ENCODE peak calls at places on chromosome 1, in five cellular contexts. E, L, R, Z and K are unnamed samples.
A peak's percentile ranks its signal among the peaks of the same experiment; 100 is the strongest.

GRCh38 chr1:85824066-85824835 is 116.0 kb upstream of the ZNHIT6 start:
- DNase-seq in E (peak; percentile 39), L (no peak), R (no peak), Z (no peak), K (no peak)

GRCh38 chr1:12135612-12136011 is 31.2 kb upstream of the TNFRSF1B start:
- DNase-seq in E (no peak), L (no peak), R (peak; percentile 22), Z (peak; percentile 58), K (no peak)

GRCh38 chr1:94795321-94795899 is 24.7 kb upstream of the SLC44A3 start:
- DNase-seq in E (no peak), L (no peak), R (no peak), Z (no peak), K (no peak)

GRCh38 chr1:233289676-233290075 is 5.8 kb downstream of the PCNX2 start:
- DNase-seq in E (peak; percentile 87), L (no peak), R (no peak), Z (no peak), K (no peak)

GRCh38 chr1:230359992-230360391 is 66.1 kb downstream of the PGBD5 start:
- DNase-seq in E (no peak), L (no peak), R (peak; percentile 27), Z (no peak), K (no peak)

GRCh38 chr1:147287133-147287865 is 44.8 kb downstream of the CHD1L start:
- DNase-seq in E (no peak), L (no peak), R (peak; percentile 35), Z (no peak), K (no peak)

GRCh38 chr1:93603581-93603980 is 78.1 kb downstream of the BCAR3 start:
- DNase-seq in E (no peak), L (no peak), R (no peak), Z (no peak), K (no peak)

GRCh38 chr1:199522338-199522737 is 505.2 kb upstream of the NR5A2 start:
- DNase-seq in E (no peak), L (no peak), R (no peak), Z (no peak), K (no peak)

GRCh38 chr1:77876884-77877283 is 11.5 kb upstream of the NEXN start:
- DNase-seq in E (no peak), L (no peak), R (peak; percentile 46), Z (no peak), K (no peak)

GRCh38 chr1:24864409-24864808 is 65.7 kb downstream of the RUNX3 start:
- DNase-seq in E (peak; percentile 40), L (no peak), R (no peak), Z (no peak), K (no peak)

GRCh38 chr1:85582687-85583354 is 2.3 kb downstream of the CCN1 start:
- DNase-seq in E (peak; percentile 36), L (peak; percentile 78), R (peak; percentile 74), Z (peak; percentile 34), K (no peak)

GRCh38 chr1:12436817-12437599 is 181.0 kb downstream of the DHRS3 start:
- DNase-seq in E (no peak), L (no peak), R (peak; percentile 53), Z (no peak), K (no peak)

GRCh38 chr1:7810395-7810794 is 26.3 kb downstream of the PER3 start:
- DNase-seq in E (no peak), L (no peak), R (peak; percentile 79), Z (no peak), K (no peak)

GRCh38 chr1:28577052-28577678 is 14.9 kb upstream of the RAB42 start:
- DNase-seq in E (peak; percentile 17), L (no peak), R (no peak), Z (no peak), K (no peak)

GRCh38 chr1:162700131-162700530 is 67.9 kb downstream of the DDR2 start:
- DNase-seq in E (no peak), L (no peak), R (no peak), Z (no peak), K (no peak)

GRCh38 chr1:206738370-206739366 is 31.9 kb upstream of the IL19 start:
- DNase-seq in E (peak; percentile 60), L (no peak), R (peak; percentile 39), Z (no peak), K (no peak)

GRCh38 chr1:77056525-77056924 is 162.7 kb downstream of the PIGK start:
- DNase-seq in E (no peak), L (peak; percentile 80), R (no peak), Z (no peak), K (no peak)

GRCh38 chr1:233368784-233369120 is 41.2 kb downstream of the MAP3K21 start:
- DNase-seq in E (no peak), L (no peak), R (no peak), Z (no peak), K (no peak)

GRCh38 chr1:217048104-217048707 is 325.0 kb upstream of the ESRRG start:
- DNase-seq in E (peak; percentile 77), L (peak; percentile 89), R (peak; percentile 21), Z (no peak), K (no peak)

GRCh38 chr1:152502496-152503180 is 8.0 kb upstream of the LCE5A start:
- DNase-seq in E (no peak), L (peak; percentile 70), R (peak; percentile 22), Z (no peak), K (no peak)

GRCh38 chr1:4261327-4261726 is 361.3 kb upstream of the C1orf174 start:
- DNase-seq in E (no peak), L (no peak), R (no peak), Z (no peak), K (no peak)

GRCh38 chr1:175124842-175125241 is 57.2 kb downstream of the TNN start:
- DNase-seq in E (no peak), L (no peak), R (peak; percentile 56), Z (no peak), K (no peak)
- H3K27ac ChIP-seq in E (no peak overlapping the region), L (peak overlapping the region; percentile 33), R (no peak overlapping the region), Z (peak overlapping the region; percentile 2), K (no peak overlapping the region)

DNA sequence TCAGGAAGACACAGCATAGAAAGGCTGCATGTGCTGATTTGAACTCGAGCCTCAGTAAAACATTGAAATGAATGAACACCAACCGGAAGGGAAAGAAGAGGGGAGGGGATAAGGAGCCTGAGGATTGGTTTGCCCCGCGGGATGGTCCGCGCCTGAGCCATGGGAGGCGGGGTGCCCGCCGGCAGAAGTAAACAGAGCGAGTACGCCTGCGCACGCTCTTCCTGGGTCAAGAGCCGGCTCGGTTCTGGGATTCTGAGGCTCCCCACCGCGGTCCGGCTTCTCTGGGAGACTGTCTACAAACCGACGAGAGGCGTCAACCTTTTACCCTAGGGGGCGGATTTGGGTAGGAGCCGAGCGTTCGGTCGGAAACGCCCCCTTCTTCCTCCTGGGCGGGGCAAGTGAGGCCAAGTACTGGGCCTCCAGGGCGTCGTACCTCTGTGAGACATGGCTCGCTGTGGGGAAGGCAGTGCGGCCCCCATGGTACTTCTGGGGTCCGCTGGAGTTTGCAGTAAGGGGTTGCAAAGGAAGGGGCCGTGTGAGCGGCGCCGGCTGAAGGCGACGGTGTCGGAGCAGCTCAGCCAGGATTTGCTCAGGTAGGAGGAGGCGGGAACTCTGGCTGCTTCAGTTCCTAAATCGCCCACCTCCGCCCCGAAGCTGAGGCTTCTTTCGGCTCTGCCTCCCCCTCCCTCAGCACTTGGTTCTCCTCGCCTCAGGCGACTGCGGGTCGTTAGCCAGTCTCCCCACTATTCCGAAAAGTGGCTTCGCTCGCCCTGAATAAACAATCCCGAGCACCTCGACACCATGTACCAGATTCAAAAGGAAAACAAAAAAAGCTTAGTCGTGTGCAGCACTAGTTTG is at the start of gene BTBD8:
- DNase-seq in E (peak; percentile 97), L (peak; percentile 96), R (peak; percentile 90), Z (peak; percentile 87), K (peak; percentile 76)
- H3K27ac ChIP-seq in E (peak within 1 kb of the TSS; percentile 97), L (peak within 1 kb of the TSS; percentile 70), R (peak within 1 kb of the TSS; percentile 73), Z (peak within 1 kb of the TSS; percentile 84), K (peak within 1 kb of the TSS; percentile 90)

GRCh38 chr1:32701951-32702598 is 495 bp downstream of the SYNC start:
- DNase-seq in E (peak; percentile 48), L (no peak), R (peak; percentile 27), Z (peak; percentile 44), K (no peak)

GRCh38 chr1:32705516-32705915 is 2.9 kb upstream of the SYNC start:
- DNase-seq in E (no peak), L (no peak), R (no peak), Z (no peak), K (no peak)

GRCh38 chr1:32702599-32703478 is at the start of gene SYNC:
- DNase-seq in E (peak; percentile 51), L (no peak), R (peak; percentile 72), Z (peak; percentile 77), K (no peak)

GRCh38 chr1:32703479-32704291 is 1.1 kb upstream of the SYNC start:
- DNase-seq in E (peak; percentile 53), L (no peak), R (peak; percentile 95), Z (peak; percentile 70), K (no peak)

GRCh38 chr1:32701421-32701911 is 1.1 kb downstream of the SYNC start:
- DNase-seq in E (no peak), L (no peak), R (no peak), Z (no peak), K (no peak)
- H3K27ac ChIP-seq in E (no peak overlapping the region), L (peak overlapping the region; percentile 98), R (peak overlapping the region; percentile 8), Z (peak overlapping the region; percentile 89), K (peak overlapping the region; percentile 40)

DNA sequence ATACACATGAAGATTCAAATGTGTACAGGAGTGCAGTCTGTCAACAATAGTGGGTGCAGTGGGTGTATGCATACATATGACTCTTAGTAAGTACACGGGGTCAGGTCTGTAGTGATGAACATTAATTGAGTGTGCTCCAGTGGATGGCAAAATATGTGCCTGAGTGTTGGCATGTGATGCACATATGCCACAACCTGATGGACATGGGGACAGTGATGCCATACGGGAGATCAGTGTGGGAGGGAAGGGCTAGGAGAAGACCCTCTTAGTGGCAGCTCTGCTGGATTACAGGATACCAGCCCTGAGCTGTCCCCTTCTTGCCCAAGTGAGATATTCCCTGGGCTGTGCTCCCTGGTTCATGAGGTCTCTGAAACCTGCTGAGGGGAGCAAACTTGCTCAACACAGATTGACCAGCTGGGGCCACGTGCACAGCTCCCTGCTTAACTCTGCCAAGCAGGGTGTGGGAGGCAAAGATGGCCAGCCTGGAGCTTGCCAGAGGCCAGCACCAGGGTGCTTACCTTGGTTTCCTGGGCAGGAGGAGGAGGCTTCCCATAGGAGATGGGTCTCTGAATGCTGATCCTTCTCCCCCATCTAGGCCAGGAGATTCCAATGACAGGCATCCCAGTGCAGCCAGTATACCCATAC is 2.2 kb downstream of the SHISA4 start:
- DNase-seq in E (no peak), L (no peak), R (no peak), Z (no peak), K (no peak)
- H3K27ac ChIP-seq in E (no peak overlapping the region), L (peak overlapping the region; percentile 95), R (no peak overlapping the region), Z (no peak overlapping the region), K (no peak overlapping the region)

GRCh38 chr1:161009602-161010211 is 11.2 kb downstream of the F11R start:
- DNase-seq in E (no peak), L (no peak), R (no peak), Z (no peak), K (no peak)

GRCh38 chr1:161013591-161014513 is 7.1 kb downstream of the F11R start:
- DNase-seq in E (peak; percentile 93), L (no peak), R (peak; percentile 98), Z (peak; percentile 34), K (peak; percentile 9)

GRCh38 chr1:161012420-161012819 is 8.5 kb downstream of the F11R start:
- DNase-seq in E (no peak), L (no peak), R (no peak), Z (no peak), K (no peak)

GRCh38 chr1:161008857-161009554 is 11.9 kb downstream of the F11R start:
- DNase-seq in E (no peak), L (no peak), R (peak; percentile 82), Z (no peak), K (no peak)

GRCh38 chr1:161013104-161013590 is 7.8 kb downstream of the F11R start:
- DNase-seq in E (no peak), L (no peak), R (peak; percentile 62), Z (no peak), K (no peak)
- H3K27ac ChIP-seq in E (peak overlapping the region; percentile 87), L (peak overlapping the region; percentile 74), R (peak overlapping the region; percentile 63), Z (peak overlapping the region; percentile 77), K (peak overlapping the region; percentile 48)

GRCh38 chr1:169103443-169103842 is 3.0 kb upstream of the ATP1B1 start:
- DNase-seq in E (peak; percentile 12), L (no peak), R (no peak), Z (no peak), K (no peak)
- H3K27ac ChIP-seq in E (no peak overlapping the region), L (peak overlapping the region; percentile 66), R (no peak overlapping the region), Z (no peak overlapping the region), K (peak overlapping the region; percentile 91)